ENCODE peak calls at places on chromosome 1, in five cellular contexts. Y is colonic mucosa, E is PC-9, O is cardiac muscle cell, D is mammary epithelial cell. G is an unnamed sample.

GRCh38 chr1:19775317-19775716 is 24.4 kb downstream of the TMCO4 start:
- DNase-seq in Y (no peak), E (no peak), O (no peak), D (peak), G (no peak)

GRCh38 chr1:70504176-70504820 is 93.2 kb downstream of the CTH start:
- DNase-seq in Y (peak), E (no peak), O (no peak), D (no peak), G (peak)

GRCh38 chr1:25996966-25997758 is 701 bp downstream of the PAFAH2 start:
- DNase-seq in Y (peak), E (no peak), O (no peak), D (peak), G (peak)

GRCh38 chr1:85230305-85230977 is 29.0 kb downstream of the C1orf52 start:
- DNase-seq in Y (no peak), E (no peak), O (no peak), D (no peak), G (no peak)

GRCh38 chr1:25435315-25436103 is 4.8 kb downstream of the MACO1 start:
- DNase-seq in Y (no peak), E (no peak), O (no peak), D (peak), G (no peak)

GRCh38 chr1:151443846-151444790 is 15.2 kb downstream of the POGZ start:
- DNase-seq in Y (peak), E (peak), O (peak), D (peak), G (peak)

GRCh38 chr1:29171089-29171488 is 10.6 kb downstream of the SRSF4 start:
- DNase-seq in Y (no peak), E (no peak), O (no peak), D (no peak), G (no peak)

GRCh38 chr1:155219592-155220031 is 11.1 kb downstream of the MTX1 start:
- DNase-seq in Y (peak), E (no peak), O (peak), D (no peak), G (no peak)

GRCh38 chr1:182614796-182615451 is 10.7 kb upstream of the RGS16 start:
- DNase-seq in Y (peak), E (peak), O (peak), D (peak), G (peak)

GRCh38 chr1:179968994-179969919 is 14.6 kb downstream of the CEP350 start:
- DNase-seq in Y (no peak), E (no peak), O (no peak), D (no peak), G (no peak)

GRCh38 chr1:58815680-58816071 is 31.8 kb upstream of the JUN start:
- DNase-seq in Y (peak), E (peak), O (no peak), D (peak), G (peak)

GRCh38 chr1:109584766-109585165 is 34.6 kb downstream of the GNAT2 start:
- DNase-seq in Y (no peak), E (no peak), O (no peak), D (no peak), G (no peak)

GRCh38 chr1:100499412-100499811 is 38.5 kb upstream of the GPR88 start:
- DNase-seq in Y (no peak), E (no peak), O (no peak), D (no peak), G (no peak)

GRCh38 chr1:220575718-220576497 is 48.0 kb downstream of the MARK1 start:
- DNase-seq in Y (no peak), E (no peak), O (no peak), D (peak), G (no peak)

GRCh38 chr1:193070942-193071341 is 11.5 kb downstream of the RO60 start:
- DNase-seq in Y (no peak), E (no peak), O (no peak), D (no peak), G (peak)

GRCh38 chr1:81666586-81666985 is 134.1 kb upstream of the ADGRL2 start:
- DNase-seq in Y (no peak), E (no peak), O (no peak), D (no peak), G (no peak)

GRCh38 chr1:234699795-234700665 is 90.1 kb upstream of the IRF2BP2 start:
- DNase-seq in Y (peak), E (no peak), O (peak), D (peak), G (peak)

GRCh38 chr1:183033205-183033604 is 10.0 kb downstream of the LAMC1 start:
- DNase-seq in Y (no peak), E (no peak), O (no peak), D (peak), G (no peak)

GRCh38 chr1:48102766-48103165 is 105.6 kb upstream of the TRABD2B start:
- DNase-seq in Y (no peak), E (no peak), O (no peak), D (no peak), G (no peak)

GRCh38 chr1:100342391-100342790 is 9.9 kb upstream of the CDC14A start:
- DNase-seq in Y (no peak), E (no peak), O (no peak), D (no peak), G (no peak)

GRCh38 chr1:203189951-203190352 is 3.4 kb upstream of the CHI3L1 start:
- DNase-seq in Y (no peak), E (no peak), O (no peak), D (no peak), G (no peak)

GRCh38 chr1:47611992-47612391 is 174.1 kb downstream of the FOXD2 start:
- DNase-seq in Y (peak), E (no peak), O (no peak), D (no peak), G (no peak)

GRCh38 chr1:23525558-23526174 is 5.4 kb downstream of the E2F2 start:
- DNase-seq in Y (peak), E (no peak), O (no peak), D (no peak), G (no peak)

GRCh38 chr1:10601342-10602060 is 126.8 kb downstream of the PEX14 start:
- DNase-seq in Y (no peak), E (no peak), O (no peak), D (no peak), G (no peak)

GRCh38 chr1:55848906-55849305 is 633.7 kb upstream of the USP24 start:
- DNase-seq in Y (no peak), E (no peak), O (no peak), D (peak), G (peak)

GRCh38 chr1:221097479-221098281 is 218.4 kb downstream of the HLX start:
- DNase-seq in Y (no peak), E (no peak), O (no peak), D (peak), G (peak)

GRCh38 chr1:231973840-231974239 is 347.2 kb downstream of the DISC1 start:
- DNase-seq in Y (no peak), E (no peak), O (no peak), D (peak), G (no peak)

GRCh38 chr1:24263746-24264145 is 55.4 kb upstream of the GRHL3 start:
- DNase-seq in Y (no peak), E (no peak), O (no peak), D (no peak), G (no peak)

GRCh38 chr1:54601730-54602129 is 21.6 kb downstream of the FAM151A start:
- DNase-seq in Y (no peak), E (no peak), O (no peak), D (no peak), G (no peak)

GRCh38 chr1:186325239-186325638 is 49.8 kb downstream of the TPR start:
- DNase-seq in Y (no peak), E (no peak), O (no peak), D (no peak), G (peak)

GRCh38 chr1:59657873-59658465 is 156.8 kb upstream of the HOOK1 start:
- DNase-seq in Y (no peak), E (no peak), O (no peak), D (no peak), G (no peak)

GRCh38 chr1:53061859-53062714 is at the start of gene PODN:
- DNase-seq in Y (no peak), E (no peak), O (peak), D (no peak), G (no peak)

GRCh38 chr1:183137782-183138181 is 48.3 kb upstream of the LAMC2 start:
- DNase-seq in Y (no peak), E (no peak), O (no peak), D (no peak), G (no peak)

GRCh38 chr1:178565586-178565985 is 52.7 kb downstream of the TEX35 start:
- DNase-seq in Y (no peak), E (no peak), O (no peak), D (no peak), G (no peak)

GRCh38 chr1:240705584-240705983 is 93.6 kb upstream of the GREM2 start:
- DNase-seq in Y (no peak), E (no peak), O (no peak), D (no peak), G (peak)

GRCh38 chr1:246875041-246876026 is 56.4 kb downstream of the AHCTF1 start:
- DNase-seq in Y (no peak), E (no peak), O (no peak), D (peak), G (peak)

GRCh38 chr1:44547837-44548236 is 126.4 kb downstream of the TMEM53 start:
- DNase-seq in Y (no peak), E (no peak), O (no peak), D (no peak), G (no peak)

GRCh38 chr1:245677446-245678240 is 522.9 kb downstream of the KIF26B start:
- DNase-seq in Y (no peak), E (no peak), O (no peak), D (no peak), G (no peak)

GRCh38 chr1:10951977-10952376 is 60.5 kb upstream of the TARDBP start:
- DNase-seq in Y (no peak), E (no peak), O (peak), D (no peak), G (no peak)

GRCh38 chr1:186806477-186806876 is 22.3 kb upstream of the PLA2G4A start:
- DNase-seq in Y (no peak), E (no peak), O (peak), D (peak), G (peak)

GRCh38 chr1:224427346-224427745 is 7.3 kb downstream of the WDR26 start:
- DNase-seq in Y (no peak), E (no peak), O (no peak), D (peak), G (peak)
- H3K4me3 ChIP-seq in Y (no peak), E (no peak), O (no peak), D (no peak), G (no peak)

GRCh38 chr1:211099393-211099792 is 34.6 kb downstream of the KCNH1 start:
- DNase-seq in Y (no peak), E (no peak), O (no peak), D (no peak), G (no peak)
- H3K27ac ChIP-seq in Y (no peak), E (no peak), O (no peak), D (no peak), G (no peak)

GRCh38 chr1:236091933-236092318 is 27.0 kb upstream of the NID1 start:
- DNase-seq in Y (no peak), E (no peak), O (peak), D (no peak), G (no peak)

GRCh38 chr1:236086537-236086936 is 21.6 kb upstream of the NID1 start:
- DNase-seq in Y (no peak), E (no peak), O (no peak), D (no peak), G (no peak)

GRCh38 chr1:236092899-236093298 is 28.0 kb upstream of the NID1 start:
- DNase-seq in Y (no peak), E (no peak), O (no peak), D (no peak), G (no peak)

GRCh38 chr1:236089046-236089773 is 24.3 kb upstream of the NID1 start:
- DNase-seq in Y (no peak), E (no peak), O (no peak), D (peak), G (peak)

DNA sequence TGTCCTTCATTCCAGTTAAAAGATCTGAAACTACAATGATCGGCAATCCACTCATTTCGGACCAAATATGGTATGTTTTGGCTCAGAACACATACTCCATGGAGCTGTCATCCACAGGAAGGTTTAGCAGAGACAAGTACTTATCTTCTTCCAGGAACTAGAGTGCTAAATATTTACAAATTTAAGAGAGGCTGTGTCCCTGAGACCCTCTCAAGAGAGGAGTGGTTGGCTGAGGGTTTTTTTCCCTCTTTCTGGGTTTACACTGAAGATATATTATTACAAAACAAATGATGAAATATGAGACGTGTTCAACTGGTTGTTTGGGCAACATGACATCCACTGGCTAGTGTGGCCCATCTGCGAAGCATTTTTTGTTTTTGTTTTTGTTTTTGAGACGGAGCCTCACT is 25.9 kb upstream of the NID1 start:
- DNase-seq in Y (no peak), E (no peak), O (no peak), D (no peak), G (no peak)
- H3K4me3 ChIP-seq in Y (no peak), E (no peak), O (no peak), D (no peak), G (no peak)

GRCh38 chr1:51610637-51611036 is 6.3 kb upstream of the OSBPL9 start:
- DNase-seq in Y (no peak), E (no peak), O (no peak), D (no peak), G (no peak)
- H3K27ac ChIP-seq in Y (no peak), E (no peak), O (no peak), D (no peak), G (no peak)

GRCh38 chr1:42947965-42948732 is 10.5 kb downstream of the SLC2A1 start:
- DNase-seq in Y (no peak), E (no peak), O (no peak), D (no peak), G (no peak)

GRCh38 chr1:42952353-42953001 is 6.2 kb downstream of the SLC2A1 start:
- DNase-seq in Y (no peak), E (no peak), O (no peak), D (no peak), G (peak)

GRCh38 chr1:42949312-42950145 is 9.1 kb downstream of the SLC2A1 start:
- DNase-seq in Y (no peak), E (peak), O (peak), D (no peak), G (no peak)

GRCh38 chr1:42951588-42951987 is 7.1 kb downstream of the SLC2A1 start:
- DNase-seq in Y (no peak), E (no peak), O (no peak), D (no peak), G (no peak)

DNA sequence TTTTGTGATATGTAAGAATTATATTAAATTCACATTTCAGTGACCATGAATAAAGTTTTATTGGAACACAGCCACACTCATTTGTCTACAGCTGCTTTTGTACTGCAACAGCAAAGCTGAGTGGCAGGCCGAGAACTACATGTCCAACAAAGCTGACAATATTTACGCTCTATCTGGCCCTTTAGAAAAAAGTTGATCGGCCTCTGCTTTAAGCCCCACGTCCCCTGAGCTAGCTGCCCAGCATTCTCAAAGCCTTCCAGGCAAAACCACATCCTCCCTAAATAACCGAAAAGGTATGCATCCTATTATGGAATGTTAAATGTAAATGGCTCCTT is 8.6 kb downstream of the SLC2A1 start:
- DNase-seq in Y (no peak), E (no peak), O (no peak), D (peak), G (peak)
- H3K4me3 ChIP-seq in Y (no peak), E (no peak), O (no peak), D (no peak), G (no peak)

GRCh38 chr1:87805661-87806376 is 477.1 kb downstream of the LMO4 start:
- DNase-seq in Y (no peak), E (peak), O (no peak), D (peak), G (no peak)
- H3K27ac ChIP-seq in Y (no peak), E (peak), O (no peak), D (no peak), G (no peak)

DNA sequence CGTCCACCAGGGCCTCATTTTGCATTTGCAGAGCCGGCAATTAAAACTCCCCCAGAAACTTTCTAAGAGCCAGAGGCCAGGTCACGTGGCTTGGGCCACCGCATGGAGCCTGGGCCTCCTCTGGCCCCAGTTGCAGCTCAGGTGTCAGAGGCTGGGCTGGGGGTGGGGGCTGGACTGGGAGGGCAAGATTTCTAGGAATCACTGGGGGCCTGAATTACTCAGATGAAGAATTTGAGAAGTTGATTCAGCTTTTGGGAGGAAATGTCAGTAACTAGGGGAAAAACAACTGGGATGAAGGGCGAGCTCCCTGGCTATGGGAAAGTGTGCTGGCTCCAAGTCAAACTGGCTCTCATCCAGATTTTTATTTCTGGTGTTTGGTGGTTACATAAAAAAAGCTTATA is 151.0 kb downstream of the CDC7 start:
- DNase-seq in Y (peak), E (no peak), O (no peak), D (no peak), G (peak)
- H3K4me3 ChIP-seq in Y (no peak), E (no peak), O (no peak), D (no peak), G (no peak)

GRCh38 chr1:3422638-3423037 is 31.8 kb upstream of the ARHGEF16 start:
- DNase-seq in Y (no peak), E (no peak), O (no peak), D (no peak), G (no peak)
- H3K27ac ChIP-seq in Y (peak), E (no peak), O (peak), D (no peak), G (no peak)

GRCh38 chr1:113981962-113982931 is 3.0 kb downstream of the OLFML3 start:
- DNase-seq in Y (peak), E (no peak), O (peak), D (peak), G (peak)
- H3K4me3 ChIP-seq in Y (no peak), E (no peak), O (no peak), D (no peak), G (no peak)

GRCh38 chr1:42937141-42937696 is 21.4 kb downstream of the SLC2A1 start:
- DNase-seq in Y (peak), E (peak), O (no peak), D (peak), G (peak)
- H3K27ac ChIP-seq in Y (peak), E (peak), O (peak), D (peak), G (no peak)

G was measured in brain microvascular endothelial cell.